ENCODE peak calls at places on chromosome 17, in five cellular contexts. H is neural progenitor cell; L is ovary; A is CD4-positive, CD25-positive, alpha-beta regulatory T cell; U is esophagus squamous epithelium. P is an unnamed sample. For H3K4me1, the result is how much of the 10 kb centered on the place peaks cover.

GRCh38 chr17:19370493-19370960 is 7.8 kb upstream of the MAPK7 start:
- DNase-seq in A (no peak), H (no peak), L (peak), U (no peak), P (no peak)

GRCh38 chr17:10050597-10051101 is 145.6 kb upstream of the RCVRN start:
- DNase-seq in H (no peak), L (no peak), A (no peak), U (no peak), P (no peak)

GRCh38 chr17:14791221-14791620 is 473.9 kb downstream of the PMP22 start:
- DNase-seq in L (no peak), H (no peak), A (no peak), U (no peak), P (no peak)

GRCh38 chr17:30520436-30520835 is 43.2 kb downstream of the GOSR1 start:
- DNase-seq in L (no peak), A (no peak), H (no peak), U (no peak), P (no peak)

GRCh38 chr17:8859029-8859803 is 8.3 kb downstream of the PIK3R6 start:
- DNase-seq in H (no peak), U (no peak), A (no peak), L (no peak), P (no peak)

GRCh38 chr17:82031885-82032627 is 578 bp downstream of the RAC3 start:
- DNase-seq in H (peak), A (no peak), U (no peak), L (no peak), P (no peak)

GRCh38 chr17:21345236-21345635 is 30.9 kb upstream of the KCNJ12 start:
- DNase-seq in H (no peak), A (no peak), L (peak), U (no peak), P (no peak)

GRCh38 chr17:42310281-42311156 is 22.2 kb downstream of the STAT5A start:
- DNase-seq in L (peak), H (peak), A (no peak), U (no peak), P (no peak)

GRCh38 chr17:18323507-18324139 is 8.5 kb downstream of the SMCR8 start:
- DNase-seq in U (no peak), H (no peak), L (no peak), A (no peak), P (no peak)

GRCh38 chr17:37503148-37503547 is 13.5 kb downstream of the DUSP14 start:
- DNase-seq in H (no peak), A (no peak), L (no peak), U (no peak), P (no peak)

GRCh38 chr17:11002417-11002816 is 164.5 kb upstream of the PIRT start:
- DNase-seq in U (no peak), A (no peak), L (no peak), H (no peak), P (no peak)

GRCh38 chr17:7218166-7218565 is 1.5 kb downstream of the DLG4 start:
- DNase-seq in H (no peak), L (no peak), A (no peak), U (no peak), P (no peak)

GRCh38 chr17:13869301-13869700 is 200.0 kb upstream of the COX10 start:
- DNase-seq in H (no peak), A (no peak), L (no peak), U (no peak), P (no peak)

GRCh38 chr17:31811021-31811565 is 48.0 kb downstream of the COPRS start:
- DNase-seq in U (no peak), A (no peak), L (no peak), H (no peak), P (no peak)

GRCh38 chr17:1000597-1001490 is 3.9 kb downstream of the TIMM22 start:
- DNase-seq in L (no peak), U (no peak), H (no peak), A (no peak), P (no peak)

GRCh38 chr17:18139949-18140348 is 31.4 kb downstream of the MYO15A start:
- DNase-seq in H (peak), A (no peak), L (no peak), U (no peak), P (no peak)

GRCh38 chr17:40350410-40351184 is 13.9 kb downstream of the GJD3 start:
- DNase-seq in L (no peak), H (peak), A (no peak), U (no peak), P (no peak)

GRCh38 chr17:82836823-82837357 is 2.9 kb downstream of the ZNF750 start:
- DNase-seq in A (no peak), H (peak), U (no peak), L (peak), P (no peak)

GRCh38 chr17:76727745-76728456 is 1.3 kb downstream of the METTL23 start:
- DNase-seq in H (no peak), U (no peak), A (no peak), L (no peak), P (peak)

GRCh38 chr17:44187131-44187899 is 543 bp downstream of the TMUB2 start:
- DNase-seq in L (peak), H (no peak), U (no peak), A (peak), P (peak)

GRCh38 chr17:8621585-8621984 is 8.9 kb downstream of the MYH10 start:
- DNase-seq in L (no peak), U (no peak), H (no peak), A (no peak), P (no peak)

GRCh38 chr17:28878981-28879380 is 18.6 kb downstream of the FLOT2 start:
- DNase-seq in H (peak), A (no peak), U (no peak), L (no peak), P (no peak)

GRCh38 chr17:45296003-45296832 is 20.6 kb downstream of the MAP3K14 start:
- DNase-seq in A (no peak), H (no peak), U (no peak), L (no peak), P (no peak)

GRCh38 chr17:48564200-48565023 is 13.7 kb downstream of the HOXB4 start:
- DNase-seq in U (no peak), H (no peak), A (no peak), L (no peak), P (no peak)

GRCh38 chr17:45785373-45786193 is 1.5 kb downstream of the CRHR1 start:
- DNase-seq in H (peak), U (no peak), L (no peak), A (no peak), P (no peak)

GRCh38 chr17:12089809-12090384 is 69.2 kb downstream of the MAP2K4 start:
- DNase-seq in A (no peak), U (no peak), L (no peak), H (no peak), P (no peak)

GRCh38 chr17:46192484-46193245 is 564 bp downstream of the KANSL1 start:
- DNase-seq in H (peak), L (peak), A (peak), U (no peak), P (peak)

GRCh38 chr17:39791296-39791992 is 53.7 kb downstream of the GRB7 start:
- DNase-seq in A (no peak), L (no peak), U (no peak), H (peak), P (peak)

GRCh38 chr17:4340914-4341615 is 25.4 kb downstream of the UBE2G1 start:
- DNase-seq in A (no peak), L (no peak), U (no peak), H (no peak), P (no peak)

GRCh38 chr17:73292031-73292531 is 19.7 kb downstream of the CDC42EP4 start:
- DNase-seq in H (no peak), L (no peak), U (no peak), A (no peak), P (no peak)
- H3K4me1 ChIP-seq in H (under half), L (half or more), U (half or more), A (under half), P (under half)

DNA sequence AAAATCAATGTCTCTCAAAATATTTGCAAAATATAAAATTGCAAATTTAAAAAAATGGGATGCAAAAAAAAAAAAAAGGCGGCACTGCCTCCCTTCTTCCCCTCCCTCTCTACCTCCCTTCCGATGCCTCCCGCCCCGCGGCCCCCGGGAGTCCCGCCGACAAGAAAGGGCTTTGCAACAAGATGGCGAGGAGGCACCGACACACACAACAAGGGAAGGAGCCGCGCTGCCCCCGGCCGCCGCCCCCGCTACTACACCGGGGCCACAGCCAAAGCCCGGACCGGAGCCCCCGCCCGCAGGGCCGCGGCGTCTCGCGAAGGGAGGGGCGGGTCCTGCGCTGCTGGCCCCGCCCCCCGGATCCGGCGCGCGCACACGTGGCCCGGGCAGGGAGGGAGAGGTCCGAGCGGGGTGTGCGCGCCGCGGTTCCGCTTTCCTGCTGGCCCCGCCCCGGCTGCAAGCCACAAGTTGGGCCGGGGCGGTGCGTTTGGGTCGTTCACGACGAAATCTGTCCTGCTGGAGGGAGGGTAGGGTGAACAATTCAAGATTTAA is at the start of gene MNT:
- DNase-seq in H (peak), U (peak), A (peak), L (peak), P (peak)
- H3K4me1 ChIP-seq in H (under half), U (half or more), A (under half), L (under half), P (under half)

DNA sequence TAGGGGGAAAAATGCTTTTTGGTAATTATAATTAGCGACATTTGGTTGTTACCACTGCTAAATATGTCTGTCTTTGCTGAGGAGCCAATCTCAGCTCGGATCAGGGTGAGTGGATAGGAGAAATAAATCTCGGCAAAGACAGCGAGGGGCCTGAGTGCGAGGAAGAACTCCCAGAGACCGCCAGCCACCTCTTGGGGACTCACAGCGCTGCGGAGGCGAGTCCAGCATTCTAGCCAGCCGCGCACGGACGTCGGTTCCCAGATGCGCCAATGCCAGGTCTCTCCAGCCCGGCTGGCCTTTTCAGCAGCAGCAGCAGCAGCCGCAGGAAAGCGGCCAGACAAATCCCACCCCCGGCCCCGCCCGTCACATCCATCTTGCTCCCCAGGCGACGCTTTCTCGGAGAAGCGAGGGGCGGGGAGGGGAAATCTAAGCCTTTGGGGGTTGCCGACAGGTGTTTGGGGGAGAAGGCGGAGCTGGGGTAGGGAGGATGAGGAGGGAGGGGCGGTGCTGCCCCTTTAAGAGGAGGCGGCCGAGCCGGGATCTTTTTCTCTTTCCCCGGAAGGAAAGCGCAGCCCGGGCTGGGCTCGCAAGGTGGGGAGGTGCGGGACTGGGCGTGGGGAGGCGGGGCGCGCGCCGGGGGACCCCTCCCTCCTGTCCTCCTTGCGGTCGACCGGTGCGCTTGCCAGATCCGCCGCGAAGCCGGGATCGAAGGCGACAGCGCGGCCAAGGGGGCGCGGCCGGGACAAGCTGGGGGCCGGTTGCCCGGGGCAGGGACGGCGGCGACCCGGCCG is at the start of gene ITGA3:
- DNase-seq in H (peak), A (peak), L (peak), U (no peak), P (peak)
- H3K4me1 ChIP-seq in H (under half), A (under half), L (under half), U (half or more), P (under half)

GRCh38 chr17:34386343-34386924 is 23.4 kb upstream of the CCL1 start:
- DNase-seq in A (no peak), U (no peak), L (no peak), H (no peak), P (no peak)
- H3K4me1 ChIP-seq in A (under half), U (under half), L (under half), H (under half), P (under half)

GRCh38 chr17:58336456-58337094 is 8.0 kb upstream of the TSPOAP1 start:
- DNase-seq in H (no peak), A (peak), U (no peak), L (no peak), P (no peak)

GRCh38 chr17:58338907-58339774 is 10.5 kb upstream of the TSPOAP1 start:
- DNase-seq in U (no peak), A (peak), L (no peak), H (peak), P (peak)

GRCh38 chr17:58338454-58338841 is 9.9 kb upstream of the TSPOAP1 start:
- DNase-seq in A (no peak), L (no peak), H (no peak), U (no peak), P (no peak)

GRCh38 chr17:58337126-58337599 is 8.6 kb upstream of the TSPOAP1 start:
- DNase-seq in L (no peak), H (no peak), A (peak), U (no peak), P (peak)

GRCh38 chr17:58337600-58338453 is 9.2 kb upstream of the TSPOAP1 start:
- DNase-seq in U (peak), L (no peak), H (peak), A (peak), P (peak)
- H3K4me1 ChIP-seq in U (half or more), L (under half), H (under half), A (half or more), P (half or more)

GRCh38 chr17:79945591-79946255 is 89.9 kb downstream of the TBC1D16 start:
- DNase-seq in A (no peak), H (no peak), U (no peak), L (peak), P (no peak)

GRCh38 chr17:79946352-79947231 is 89.1 kb downstream of the TBC1D16 start:
- DNase-seq in H (no peak), A (no peak), U (no peak), L (no peak), P (no peak)

GRCh38 chr17:79948918-79949645 is 86.6 kb downstream of the TBC1D16 start:
- DNase-seq in H (peak), U (no peak), L (peak), A (no peak), P (no peak)

GRCh38 chr17:79948406-79948917 is 87.2 kb downstream of the TBC1D16 start:
- DNase-seq in A (no peak), U (no peak), L (no peak), H (no peak), P (no peak)

GRCh38 chr17:79947351-79948031 is 88.2 kb downstream of the TBC1D16 start:
- DNase-seq in L (no peak), H (no peak), A (no peak), U (no peak), P (no peak)
- H3K4me1 ChIP-seq in L (under half), H (under half), A (under half), U (under half), P (under half)

GRCh38 chr17:57536789-57537523 is 208.1 kb downstream of the CCDC182 start:
- DNase-seq in H (no peak), U (no peak), A (no peak), L (no peak), P (no peak)
- H3K4me1 ChIP-seq in H (half or more), U (under half), A (under half), L (under half), P (under half)

GRCh38 chr17:67565068-67565467 is 152.7 kb upstream of the NOL11 start:
- DNase-seq in U (no peak), A (no peak), H (no peak), L (no peak), P (no peak)
- H3K4me1 ChIP-seq in U (under half), A (under half), H (under half), L (under half), P (under half)

P was measured in CD4-positive, alpha-beta memory T cell.